ENCODE peak calls at places on chromosome 14, in seven cellular contexts. U is WTC11; Z is RWPE2; R is CD4-positive, alpha-beta T cell; I is LoVo; G is nucleus accumbens; Y is cardiac muscle cell. M is an unnamed sample.

GRCh38 chr14:70451874-70452273 is at the start of gene ADAM21:
- DNase-seq in Y (no peak), U (no peak), I (no peak), R (no peak), Z (no peak), G (no peak), M (no peak)

GRCh38 chr14:63091394-63091996 is 46.2 kb upstream of the KCNH5 start:
- DNase-seq in Z (no peak), U (no peak), R (no peak), Y (no peak), G (no peak), I (no peak), M (no peak)

GRCh38 chr14:32370720-32371119 is 41.6 kb downstream of the AKAP6 start:
- DNase-seq in G (no peak), I (peak), R (no peak), Z (no peak), Y (peak), U (no peak), M (no peak)

GRCh38 chr14:68922886-68923285 is 56.2 kb downstream of the ACTN1 start:
- DNase-seq in I (no peak), Z (no peak), R (no peak), U (no peak), G (no peak), Y (no peak), M (no peak)

GRCh38 chr14:68841030-68841809 is 48.4 kb upstream of the ZFP36L1 start:
- DNase-seq in U (no peak), Z (no peak), G (no peak), Y (peak), I (no peak), R (no peak), M (no peak)

GRCh38 chr14:74257078-74257987 is 18.1 kb downstream of the VSX2 start:
- DNase-seq in G (peak), U (peak), Y (peak), Z (no peak), R (peak), I (peak), M (peak)

GRCh38 chr14:63986789-63987533 is 134.2 kb downstream of the SYNE2 start:
- DNase-seq in I (no peak), Y (peak), Z (no peak), R (no peak), U (no peak), G (no peak), M (no peak)

GRCh38 chr14:62692490-62693106 is 352.7 kb downstream of the KCNH5 start:
- DNase-seq in G (no peak), Y (peak), U (no peak), I (peak), Z (no peak), R (no peak), M (no peak)

GRCh38 chr14:90514015-90514398 is 117.2 kb downstream of the CALM1 start:
- DNase-seq in U (no peak), Y (no peak), Z (no peak), I (no peak), G (no peak), R (no peak), M (no peak)

GRCh38 chr14:92581206-92581605 is 67.6 kb downstream of the RIN3 start:
- DNase-seq in G (no peak), I (no peak), R (no peak), Z (peak), U (no peak), Y (no peak), M (no peak)

GRCh38 chr14:76710093-76711010 is 50.9 kb upstream of the VASH1 start:
- DNase-seq in I (peak), U (no peak), Y (peak), Z (no peak), G (no peak), R (no peak), M (peak)

GRCh38 chr14:82313889-82314288 is 780.2 kb upstream of the SEL1L start:
- DNase-seq in Z (no peak), G (no peak), U (no peak), I (no peak), R (no peak), Y (no peak), M (no peak)

GRCh38 chr14:79278798-79279644 is 932.3 kb downstream of the DIO2 start:
- DNase-seq in Y (peak), R (no peak), U (peak), I (peak), G (no peak), Z (peak), M (peak)

GRCh38 chr14:44989497-44990440 is 27.8 kb downstream of the TOGARAM1 start:
- DNase-seq in U (no peak), R (no peak), Y (no peak), G (no peak), I (no peak), Z (no peak), M (no peak)

GRCh38 chr14:95482967-95483842 is 33.2 kb downstream of the SYNE3 start:
- DNase-seq in G (no peak), U (no peak), Z (peak), I (peak), R (no peak), Y (peak), M (peak)

GRCh38 chr14:93304771-93305170 is 28.1 kb downstream of the BTBD7 start:
- DNase-seq in R (no peak), G (no peak), U (no peak), Y (peak), I (no peak), Z (no peak), M (no peak)